ENCODE peak calls at places on chromosomes 7 and 10, in ten cellular contexts. E, I, G, T, W, K, S, R, Y and U are unnamed samples.
A peak's percentile ranks its signal among the peaks of the same experiment; 100 is the strongest.

GRCh38 chr10:132204781-132205473 is 18.2 kb downstream of the DPYSL4 start:
- DNase-seq in E (no peak), I (no peak), G (no peak), T (peak; percentile 51), W (no peak), K (no peak), S (no peak), R (no peak), Y (no peak), U (no peak)

GRCh38 chr7:80806653-80807052 is 112.2 kb downstream of the SEMA3C start:
- DNase-seq in E (no peak), I (no peak), G (no peak), T (no peak), W (no peak), K (no peak), S (no peak), R (no peak), Y (no peak), U (no peak)

GRCh38 chr7:118855290-118855689 is 630.8 kb downstream of the ANKRD7 start:
- DNase-seq in E (peak; percentile 13), I (no peak), G (no peak), T (no peak), W (no peak), K (no peak), S (no peak), R (no peak), Y (no peak), U (no peak)

GRCh38 chr10:21494221-21495001 is 31.1 kb downstream of the SKIDA1 start:
- DNase-seq in E (no peak), I (peak; percentile 47), G (peak; percentile 37), T (peak; percentile 84), W (no peak), K (no peak), S (no peak), R (peak; percentile 50), Y (peak; percentile 59), U (no peak)

GRCh38 chr10:31602541-31603244 is 283.7 kb downstream of the ZEB1 start:
- DNase-seq in E (peak; percentile 77), I (peak; percentile 68), G (peak; percentile 84), T (peak; percentile 92), W (peak; percentile 95), K (no peak), S (peak; percentile 80), R (peak; percentile 84), Y (peak; percentile 96), U (peak; percentile 84)

GRCh38 chr7:66167773-66168367 is 37.3 kb upstream of the TPST1 start:
- DNase-seq in E (no peak), I (no peak), G (peak; percentile 95), T (no peak), W (no peak), K (no peak), S (no peak), R (no peak), Y (peak; percentile 82), U (no peak)

GRCh38 chr7:39085590-39086049 is 107.9 kb downstream of the POU6F2 start:
- DNase-seq in E (no peak), I (peak; percentile 43), G (peak; percentile 2), T (peak; percentile 41), W (no peak), K (no peak), S (no peak), R (no peak), Y (peak; percentile 8), U (no peak)

GRCh38 chr10:120077707-120078492 is 185.4 kb downstream of the SEC23IP start:
- DNase-seq in E (no peak), I (peak; percentile 58), G (no peak), T (no peak), W (no peak), K (no peak), S (no peak), R (no peak), Y (no peak), U (no peak)

GRCh38 chr7:41701542-41701941 is 1.3 kb downstream of the INHBA start:
- DNase-seq in E (no peak), I (no peak), G (no peak), T (no peak), W (no peak), K (no peak), S (no peak), R (no peak), Y (no peak), U (no peak)

GRCh38 chr10:50624866-50625491 is 1.2 kb upstream of the SGMS1 start:
- DNase-seq in E (peak; percentile 74), I (peak; percentile 81), G (peak; percentile 67), T (no peak), W (peak; percentile 67), K (peak; percentile 51), S (peak; percentile 48), R (peak; percentile 60), Y (peak; percentile 89), U (peak; percentile 71)

GRCh38 chr7:111735661-111736323 is 173.5 kb upstream of the IMMP2L start:
- DNase-seq in E (peak; percentile 46), I (peak; percentile 51), G (peak; percentile 84), T (no peak), W (peak; percentile 65), K (no peak), S (peak; percentile 26), R (no peak), Y (peak; percentile 81), U (peak; percentile 58)

GRCh38 chr10:131921191-131921590 is 20.4 kb downstream of the PPP2R2D start:
- DNase-seq in E (no peak), I (peak; percentile 63), G (no peak), T (no peak), W (no peak), K (no peak), S (no peak), R (no peak), Y (no peak), U (no peak)

GRCh38 chr10:86878973-86879781 is 78.2 kb downstream of the MMRN2 start:
- DNase-seq in E (no peak), I (no peak), G (no peak), T (no peak), W (no peak), K (no peak), S (no peak), R (no peak), Y (no peak), U (no peak)

GRCh38 chr7:107857541-107857912 is 33.5 kb upstream of the DLD start:
- DNase-seq in E (no peak), I (no peak), G (peak; percentile 10), T (no peak), W (no peak), K (no peak), S (no peak), R (no peak), Y (peak; percentile 66), U (peak; percentile 44)

DNA sequence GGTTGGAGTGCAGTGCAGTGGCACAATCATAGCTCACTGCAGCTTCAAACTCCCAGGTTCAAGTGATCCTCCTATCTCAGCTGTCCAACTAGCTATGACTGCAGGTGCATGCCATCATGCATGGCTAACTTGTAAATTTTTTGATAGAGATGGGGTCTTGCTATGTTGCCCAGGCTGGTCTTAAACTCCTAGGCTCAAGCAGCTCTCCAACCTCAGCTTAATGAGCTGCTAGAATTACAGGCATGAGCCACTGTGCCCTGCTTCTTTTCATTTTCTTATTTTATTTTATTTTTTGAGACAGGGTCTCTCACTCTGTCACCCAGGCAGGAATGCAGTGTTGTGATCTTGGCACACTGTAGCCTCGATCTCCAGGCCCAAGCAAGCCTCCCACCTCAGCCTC is 7.6 kb downstream of the PLA2G12B start:
- DNase-seq in E (no peak), I (no peak), G (no peak), T (no peak), W (no peak), K (no peak), S (no peak), R (no peak), Y (no peak), U (no peak)
- H3K27me3 ChIP-seq in E (no peaks in the 10 kb centered on the region), I (no peaks in the 10 kb centered on the region), G (peaks cover 8% of the 10 kb centered on the region), T (no peaks in the 10 kb centered on the region), W (peaks cover 2% of the 10 kb centered on the region), K (no peaks in the 10 kb centered on the region), S (no peaks in the 10 kb centered on the region), R (no peaks in the 10 kb centered on the region), Y (peaks cover 13% of the 10 kb centered on the region), U (no peaks in the 10 kb centered on the region)

GRCh38 chr10:103814104-103814503 is 41.3 kb downstream of the SH3PXD2A start:
- DNase-seq in E (no peak), I (no peak), G (no peak), T (no peak), W (no peak), K (no peak), S (no peak), R (no peak), Y (no peak), U (no peak)

GRCh38 chr10:103818110-103818509 is 37.3 kb downstream of the SH3PXD2A start:
- DNase-seq in E (no peak), I (no peak), G (no peak), T (no peak), W (no peak), K (no peak), S (no peak), R (no peak), Y (no peak), U (no peak)

GRCh38 chr10:103818765-103819374 is 36.5 kb downstream of the SH3PXD2A start:
- DNase-seq in E (no peak), I (no peak), G (no peak), T (no peak), W (no peak), K (no peak), S (no peak), R (no peak), Y (no peak), U (no peak)

GRCh38 chr10:103814626-103815370 is 40.6 kb downstream of the SH3PXD2A start:
- DNase-seq in E (no peak), I (no peak), G (peak; percentile 81), T (no peak), W (no peak), K (no peak), S (no peak), R (no peak), Y (no peak), U (no peak)

GRCh38 chr10:103816431-103816830 is 38.9 kb downstream of the SH3PXD2A start:
- DNase-seq in E (no peak), I (no peak), G (peak; percentile 48), T (no peak), W (no peak), K (no peak), S (no peak), R (no peak), Y (no peak), U (no peak)
- H3K4me1 ChIP-seq in E (peaks cover 11% of the 10 kb centered on the region), I (no peaks in the 10 kb centered on the region), G (peaks cover 13% of the 10 kb centered on the region), T (peaks cover 7% of the 10 kb centered on the region), W (peaks cover 38% of the 10 kb centered on the region), K (no peaks in the 10 kb centered on the region), S (peaks cover 10% of the 10 kb centered on the region), R (peaks cover 72% of the 10 kb centered on the region), Y (no peaks in the 10 kb centered on the region), U (peaks cover 46% of the 10 kb centered on the region)

GRCh38 chr10:103696094-103696410 is 159.3 kb downstream of the SH3PXD2A start:
- DNase-seq in E (no peak), I (no peak), G (no peak), T (peak; percentile 49), W (no peak), K (no peak), S (no peak), R (no peak), Y (no peak), U (no peak)
- H3K27me3 ChIP-seq in E (no peaks in the 10 kb centered on the region), I (peaks cover 17% of the 10 kb centered on the region), G (no peaks in the 10 kb centered on the region), T (no peaks in the 10 kb centered on the region), W (no peaks in the 10 kb centered on the region), K (no peaks in the 10 kb centered on the region), S (no peaks in the 10 kb centered on the region), R (no peaks in the 10 kb centered on the region), Y (no peaks in the 10 kb centered on the region), U (no peaks in the 10 kb centered on the region)

DNA sequence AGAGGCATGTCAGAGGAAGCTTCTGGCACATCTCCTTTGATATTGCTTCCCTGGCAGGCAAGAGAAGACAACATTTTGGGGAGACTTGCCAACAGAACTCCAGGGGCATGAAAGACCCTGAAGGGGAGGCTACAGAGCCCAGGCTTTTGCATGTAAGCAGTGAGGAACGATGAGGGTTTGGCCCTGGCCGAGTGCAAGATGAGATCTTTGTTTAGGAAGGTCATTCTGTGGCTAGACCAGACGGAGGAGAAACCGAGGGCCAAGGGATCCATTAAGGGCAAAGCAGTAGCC is 3.8 kb downstream of the SVIL start:
- DNase-seq in E (no peak), I (no peak), G (no peak), T (no peak), W (no peak), K (no peak), S (peak; percentile 16), R (no peak), Y (no peak), U (no peak)
- H3K4me1 ChIP-seq in E (peaks cover 15% of the 10 kb centered on the region), I (peaks cover 7% of the 10 kb centered on the region), G (peaks cover 20% of the 10 kb centered on the region), T (peaks cover 8% of the 10 kb centered on the region), W (peaks cover 61% of the 10 kb centered on the region), K (peaks cover 24% of the 10 kb centered on the region), S (peaks cover 2% of the 10 kb centered on the region), R (peaks cover 72% of the 10 kb centered on the region), Y (peaks cover 52% of the 10 kb centered on the region), U (peaks cover 32% of the 10 kb centered on the region)